ENCODE peak calls at places on chromosomes 1 and 21, in ten cellular contexts. L is HCT116, D is prostate gland, I is stomach, A is sigmoid colon, S is K562, U is suprapubic skin, T is endothelial cell of umbilical vein, Q is esophagus muscularis mucosa, X is HepG2. O is an unnamed sample. For H3K9me3, the result is how much of the 10 kb centered on the place peaks cover.

GRCh38 chr1:79364896-79365295 is 358.4 kb upstream of the ADGRL4 start:
- DNase-seq in A (no peak), T (no peak), I (no peak), L (no peak), D (no peak), S (no peak), Q (no peak), U (no peak), X (no peak), O (no peak)

GRCh38 chr1:60958001-60958400 is 124.4 kb upstream of the NFIA start:
- DNase-seq in S (peak), A (no peak), L (no peak), U (no peak), T (peak), I (no peak), D (no peak), X (no peak), Q (no peak), O (no peak)

GRCh38 chr1:160664573-160665051 is 17.8 kb upstream of the SLAMF1 start:
- DNase-seq in Q (no peak), I (no peak), D (no peak), X (no peak), L (no peak), U (no peak), T (no peak), S (no peak), A (no peak), O (no peak)

GRCh38 chr1:100414693-100415092 is 62.4 kb downstream of the CDC14A start:
- DNase-seq in D (peak), S (no peak), U (no peak), L (no peak), I (no peak), A (no peak), Q (no peak), X (no peak), T (no peak), O (no peak)

GRCh38 chr21:44757731-44758130 is 43.9 kb downstream of the UBE2G2 start:
- DNase-seq in T (no peak), U (peak), X (no peak), Q (no peak), I (no peak), D (no peak), A (no peak), S (no peak), L (no peak), O (no peak)

GRCh38 chr1:89190017-89190416 is 8.7 kb downstream of the GBP4 start:
- DNase-seq in A (no peak), U (no peak), Q (no peak), L (no peak), D (no peak), T (no peak), S (no peak), I (no peak), X (no peak), O (no peak)

GRCh38 chr1:183932412-183932811 is 105.1 kb downstream of the COLGALT2 start:
- DNase-seq in X (no peak), D (no peak), U (peak), A (peak), Q (no peak), S (no peak), I (peak), T (peak), L (no peak), O (no peak)

GRCh38 chr1:190168116-190168515 is 309.5 kb downstream of the BRINP3 start:
- DNase-seq in A (no peak), T (peak), D (no peak), Q (no peak), S (no peak), L (peak), U (no peak), X (no peak), I (no peak), O (no peak)

GRCh38 chr21:32413697-32414578 is 1.4 kb downstream of the EVA1C start:
- DNase-seq in L (no peak), A (peak), T (peak), Q (no peak), X (no peak), U (no peak), S (no peak), D (peak), I (no peak), O (no peak)

GRCh38 chr21:28636988-28637691 is 355.5 kb downstream of the LTN1 start:
- DNase-seq in Q (no peak), S (no peak), D (no peak), L (no peak), U (no peak), I (no peak), X (no peak), A (no peak), T (peak), O (no peak)

GRCh38 chr1:183318433-183318832 is 99.7 kb downstream of the NMNAT2 start:
- DNase-seq in T (peak), S (no peak), X (peak), A (peak), Q (peak), D (peak), I (peak), L (no peak), U (peak), O (peak)

GRCh38 chr1:160328171-160328570 is 14.9 kb downstream of the COPA start:
- DNase-seq in I (no peak), L (no peak), T (no peak), D (no peak), X (no peak), Q (no peak), U (no peak), S (no peak), A (no peak), O (no peak)

GRCh38 chr1:22760453-22760852 is 49.8 kb downstream of the EPHB2 start:
- DNase-seq in L (no peak), X (no peak), Q (no peak), U (no peak), I (no peak), D (no peak), T (no peak), A (no peak), S (no peak), O (no peak)

DNA sequence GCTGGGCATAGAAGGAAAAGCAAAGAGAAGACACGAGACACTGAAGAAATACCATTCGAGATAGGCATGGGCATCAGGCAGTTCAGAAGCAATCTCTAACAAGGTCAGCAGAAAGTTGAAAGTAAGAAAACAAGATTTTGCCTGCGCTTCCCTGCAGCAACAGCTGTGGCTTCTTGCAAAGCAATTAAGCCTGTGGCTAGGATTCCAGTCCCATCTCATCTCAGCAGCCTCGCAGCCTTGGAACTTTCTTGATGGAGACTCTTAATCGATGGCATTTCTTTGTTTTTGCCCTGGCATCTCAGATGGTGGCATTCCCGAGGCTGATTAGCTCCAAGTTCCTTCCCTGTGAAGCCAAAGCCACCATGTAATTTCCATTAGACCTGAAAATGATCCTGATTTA is 64.6 kb upstream of the SPAG17 start:
- DNase-seq in D (no peak), Q (no peak), A (no peak), S (no peak), U (no peak), I (no peak), X (no peak), L (no peak), T (no peak), O (no peak)
- TF ChIP-seq POLR2AphosphoS5 in D (no peak), Q (no peak), A (no peak), S (no peak), U (no peak), I (no peak), X (no peak), L (no peak), T (no peak), O (no peak)

DNA sequence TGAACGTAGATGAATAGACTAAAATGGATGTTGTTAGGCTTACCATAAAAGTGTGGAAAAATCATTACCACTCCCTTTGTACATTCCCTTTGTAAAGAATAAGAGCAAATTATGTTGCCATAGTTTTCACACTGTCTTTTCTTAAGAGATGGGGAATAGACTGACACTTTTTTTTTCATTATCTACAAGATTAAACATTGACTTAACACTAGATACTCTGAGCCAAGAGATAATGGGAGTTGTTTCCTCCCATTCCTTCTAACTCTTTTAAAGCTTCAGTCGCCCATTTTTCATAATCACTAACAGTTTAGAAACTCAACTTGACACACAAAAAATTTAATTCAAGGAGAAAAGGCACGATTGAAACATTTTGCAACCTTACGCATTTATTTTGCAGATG is 10.1 kb downstream of the AIDA start:
- DNase-seq in U (no peak), S (no peak), I (no peak), L (no peak), Q (no peak), D (no peak), T (no peak), X (no peak), A (no peak), O (no peak)
- H3K9me3 ChIP-seq in U (under half), S (under half), I (under half), L (under half), Q (under half), D (under half), T (under half), X (under half), A (under half), O (under half)

DNA sequence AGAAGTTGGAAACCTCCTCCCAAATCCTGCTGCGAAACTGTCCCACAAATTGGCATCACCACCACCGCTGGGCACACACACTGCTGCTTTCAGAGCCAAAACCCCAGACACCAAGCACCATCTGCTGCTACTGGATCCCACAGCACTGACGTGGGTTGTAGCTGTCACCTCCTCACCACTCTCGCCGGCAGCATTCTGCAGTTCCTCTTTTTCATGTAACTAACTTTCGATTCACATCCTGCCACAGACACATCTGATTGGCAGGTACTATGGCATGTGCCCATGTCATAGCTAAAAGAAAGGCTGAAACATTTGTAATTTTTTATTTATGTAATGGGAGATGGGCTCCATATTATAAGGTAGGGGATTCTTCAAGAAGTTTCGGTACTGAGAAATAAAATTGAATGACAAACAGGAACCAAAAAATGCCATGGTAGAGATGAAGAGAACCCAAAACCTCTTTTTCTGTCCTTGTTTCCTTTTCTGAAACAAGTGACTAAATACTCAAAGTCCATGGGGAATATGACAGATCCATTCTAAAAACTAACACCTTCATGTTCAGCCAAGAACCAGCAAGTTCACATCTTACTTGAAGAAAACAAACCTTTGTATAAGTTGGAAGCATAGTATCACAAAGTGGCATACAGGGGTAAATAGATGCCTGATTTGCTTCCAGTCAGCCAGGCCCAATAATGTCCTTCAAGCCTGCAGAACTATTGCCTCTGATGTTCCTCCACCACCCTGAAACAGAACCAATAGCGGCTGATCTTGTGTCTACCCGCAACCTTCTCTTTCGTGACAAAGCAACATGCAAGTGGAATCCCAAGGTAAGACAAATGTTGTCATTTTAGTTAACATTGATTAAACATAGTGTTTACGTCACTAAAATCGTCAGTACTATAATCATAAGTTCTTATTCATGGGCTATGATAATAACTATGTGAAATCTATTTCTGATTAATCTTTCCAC is 26.6 kb upstream of the RGS13 start:
- DNase-seq in D (peak), U (peak), T (no peak), A (peak), X (no peak), L (no peak), S (no peak), Q (no peak), I (peak), O (no peak)
- TF ChIP-seq POLR2A in D (no peak), U (no peak), T (no peak), A (no peak), X (no peak), L (no peak), S (no peak), Q (no peak), I (no peak), O (no peak)

GRCh38 chr1:59293849-59294248 is 3.0 kb upstream of the FGGY start:
- DNase-seq in Q (no peak), X (no peak), D (no peak), U (no peak), S (no peak), L (no peak), T (no peak), A (no peak), I (no peak), O (no peak)

GRCh38 chr1:59290173-59290954 is 6.5 kb upstream of the FGGY start:
- DNase-seq in I (peak), U (no peak), S (peak), T (peak), A (no peak), D (no peak), Q (no peak), X (peak), L (peak), O (no peak)

GRCh38 chr1:59294423-59294822 is 2.5 kb upstream of the FGGY start:
- DNase-seq in I (no peak), T (no peak), U (no peak), Q (no peak), X (no peak), L (no peak), D (no peak), S (no peak), A (no peak), O (no peak)

GRCh38 chr1:59291566-59291965 is 5.3 kb upstream of the FGGY start:
- DNase-seq in L (no peak), Q (no peak), T (no peak), I (no peak), X (no peak), S (no peak), A (no peak), D (no peak), U (no peak), O (no peak)

GRCh38 chr1:59292557-59292956 is 4.3 kb upstream of the FGGY start:
- DNase-seq in Q (no peak), T (peak), U (no peak), S (no peak), D (no peak), A (peak), I (peak), X (peak), L (no peak), O (no peak)
- TF ChIP-seq POLR2AphosphoS5 in Q (peak), T (peak), U (no peak), S (no peak), D (peak), A (peak), I (peak), X (no peak), L (no peak), O (peak)

GRCh38 chr1:113488576-113489177 is 98.4 kb downstream of the MAGI3 start:
- DNase-seq in U (no peak), T (no peak), A (no peak), D (no peak), L (no peak), X (peak), I (no peak), S (no peak), Q (no peak), O (no peak)
- H3K9me3 ChIP-seq in U (under half), T (under half), A (under half), D (under half), L (under half), X (under half), I (under half), S (under half), Q (under half), O (under half)

GRCh38 chr1:49340576-49340975 is 563.9 kb upstream of the BEND5 start:
- DNase-seq in L (no peak), D (no peak), U (no peak), A (no peak), S (no peak), Q (no peak), T (no peak), X (no peak), I (no peak), O (no peak)

GRCh38 chr1:49333946-49334345 is 557.3 kb upstream of the BEND5 start:
- DNase-seq in I (no peak), Q (no peak), D (no peak), L (no peak), U (no peak), X (no peak), A (no peak), S (no peak), T (no peak), O (no peak)

GRCh38 chr1:49339043-49339442 is 562.4 kb upstream of the BEND5 start:
- DNase-seq in U (no peak), A (no peak), T (no peak), S (no peak), L (no peak), Q (no peak), I (no peak), X (no peak), D (no peak), O (no peak)
- TF ChIP-seq POLR2A in U (no peak), A (no peak), T (no peak), S (no peak), L (no peak), Q (no peak), I (no peak), X (no peak), D (no peak), O (no peak)

GRCh38 chr1:17108786-17109185 is 10.5 kb downstream of the PADI2 start:
- DNase-seq in T (no peak), U (no peak), D (peak), S (no peak), L (no peak), I (no peak), A (no peak), X (no peak), Q (no peak), O (peak)

GRCh38 chr1:17109897-17110554 is 9.2 kb downstream of the PADI2 start:
- DNase-seq in I (no peak), X (no peak), S (no peak), D (no peak), U (no peak), Q (no peak), T (no peak), L (no peak), A (no peak), O (no peak)

GRCh38 chr1:17112496-17113236 is 6.6 kb downstream of the PADI2 start:
- DNase-seq in S (no peak), T (no peak), D (no peak), L (no peak), Q (no peak), U (no peak), I (no peak), X (no peak), A (no peak), O (no peak)

GRCh38 chr1:17112076-17112475 is 7.2 kb downstream of the PADI2 start:
- DNase-seq in Q (no peak), T (no peak), A (no peak), U (no peak), X (no peak), L (no peak), S (no peak), D (no peak), I (no peak), O (no peak)

DNA sequence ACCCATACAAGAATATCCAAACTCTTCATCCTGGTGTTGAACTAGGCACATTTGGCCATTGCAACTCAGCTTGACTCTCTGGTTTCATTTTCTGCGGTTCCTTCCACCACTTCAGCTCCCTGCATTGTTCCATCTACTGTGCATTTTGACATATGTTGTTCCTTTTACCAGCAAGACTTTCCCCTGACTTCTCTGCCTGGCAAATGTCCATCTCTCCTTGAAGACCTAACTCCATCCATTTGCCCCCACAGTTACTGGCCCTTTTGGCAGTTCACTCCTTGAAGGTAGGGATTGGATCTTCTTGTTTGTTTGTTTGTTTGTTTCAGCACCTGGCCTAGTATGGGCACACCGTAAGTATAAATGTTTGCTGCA is 8.7 kb downstream of the PADI2 start:
- DNase-seq in U (no peak), L (no peak), Q (no peak), D (no peak), X (no peak), T (no peak), I (no peak), A (no peak), S (no peak), O (no peak)
- TF ChIP-seq POLR2AphosphoS5 in U (no peak), L (no peak), Q (no peak), D (no peak), X (no peak), T (no peak), I (no peak), A (no peak), S (no peak), O (no peak)

GRCh38 chr1:2871246-2871815 is 69.8 kb upstream of the TTC34 start:
- DNase-seq in Q (no peak), A (no peak), D (no peak), T (no peak), I (no peak), U (no peak), S (no peak), X (no peak), L (no peak), O (no peak)
- H3K9me3 ChIP-seq in Q (under half), A (under half), D (under half), T (under half), I (under half), U (under half), S (under half), X (under half), L (under half), O (under half)

GRCh38 chr1:26744075-26744958 is 43.4 kb upstream of the PIGV start:
- DNase-seq in X (peak), Q (no peak), L (peak), D (peak), I (peak), U (no peak), A (peak), T (peak), S (peak), O (peak)
- TF ChIP-seq POLR2A in X (no peak), Q (no peak), L (no peak), D (no peak), I (no peak), U (no peak), A (no peak), T (peak), S (no peak), O (no peak)

GRCh38 chr1:242523968-242524570 is 428 bp downstream of the PLD5 start:
- DNase-seq in X (no peak), A (no peak), T (peak), L (no peak), U (peak), Q (no peak), S (peak), D (peak), I (no peak), O (peak)

GRCh38 chr1:242525769-242526168 is 1.3 kb upstream of the PLD5 start:
- DNase-seq in S (no peak), Q (no peak), T (no peak), U (no peak), D (no peak), I (no peak), X (no peak), A (no peak), L (no peak), O (no peak)

GRCh38 chr1:242525360-242525722 is 844 bp upstream of the PLD5 start:
- DNase-seq in I (no peak), L (no peak), S (no peak), X (no peak), D (no peak), T (no peak), A (no peak), U (no peak), Q (no peak), O (no peak)

GRCh38 chr1:242523282-242523967 is 1.1 kb downstream of the PLD5 start:
- DNase-seq in L (no peak), T (no peak), I (no peak), S (no peak), U (no peak), X (no peak), D (no peak), Q (no peak), A (no peak), O (no peak)

GRCh38 chr1:242524571-242525359 is at the start of gene PLD5:
- DNase-seq in T (no peak), S (peak), L (no peak), I (no peak), X (no peak), A (no peak), Q (no peak), D (peak), U (no peak), O (no peak)
- TF ChIP-seq POLR2AphosphoS5 in T (no peak), S (no peak), L (no peak), I (no peak), X (no peak), A (no peak), Q (no peak), D (no peak), U (no peak), O (no peak)